ENCODE peak calls at places on chromosomes 2 and 18, in seven cellular contexts. One of them, this sample, is unnamed.

GRCh38 chr18:78080761-78081160 is 831.1 kb downstream of the GALR1 start:
- DNase-seq in choroid plexus epithelial cell: no peak
- DNase-seq in AG10803: no peak
- DNase-seq in left lung: no peak
- DNase-seq in B cell: no peak
- DNase-seq in AG04449: no peak
- DNase-seq in AG04450: no peak
- DNase-seq in this sample: no peak

GRCh38 chr18:12391487-12392136 is 14.6 kb upstream of the AFG3L2 start:
- DNase-seq in choroid plexus epithelial cell: peak
- DNase-seq in AG10803: peak
- DNase-seq in left lung: no peak
- DNase-seq in B cell: peak
- DNase-seq in AG04449: no peak
- DNase-seq in AG04450: peak
- DNase-seq in this sample: peak

GRCh38 chr2:75516378-75517122 is 44.2 kb downstream of the EVA1A start:
- DNase-seq in choroid plexus epithelial cell: no peak
- DNase-seq in AG10803: no peak
- DNase-seq in left lung: no peak
- DNase-seq in B cell: no peak
- DNase-seq in AG04449: no peak
- DNase-seq in AG04450: no peak
- DNase-seq in this sample: no peak

GRCh38 chr18:6406075-6406909 is 8.4 kb downstream of the L3MBTL4 start:
- DNase-seq in choroid plexus epithelial cell: peak
- DNase-seq in AG10803: peak
- DNase-seq in left lung: no peak
- DNase-seq in B cell: no peak
- DNase-seq in AG04449: no peak
- DNase-seq in AG04450: no peak
- DNase-seq in this sample: no peak

GRCh38 chr2:119174216-119174992 is 15.9 kb upstream of the C1QL2 start:
- DNase-seq in choroid plexus epithelial cell: peak
- DNase-seq in AG10803: peak
- DNase-seq in left lung: no peak
- DNase-seq in B cell: no peak
- DNase-seq in AG04449: no peak
- DNase-seq in AG04450: no peak
- DNase-seq in this sample: no peak

GRCh38 chr2:102514061-102514785 is 41.2 kb downstream of the SLC9A4 start:
- DNase-seq in choroid plexus epithelial cell: peak
- DNase-seq in AG10803: peak
- DNase-seq in left lung: no peak
- DNase-seq in B cell: no peak
- DNase-seq in AG04449: peak
- DNase-seq in AG04450: peak
- DNase-seq in this sample: peak

GRCh38 chr18:79490593-79491551 is 95.1 kb downstream of the NFATC1 start:
- DNase-seq in choroid plexus epithelial cell: no peak
- DNase-seq in AG10803: no peak
- DNase-seq in left lung: peak
- DNase-seq in B cell: no peak
- DNase-seq in AG04449: no peak
- DNase-seq in AG04450: no peak
- DNase-seq in this sample: no peak

GRCh38 chr2:31440764-31441163 is 26.2 kb upstream of the XDH start:
- DNase-seq in choroid plexus epithelial cell: no peak
- DNase-seq in AG10803: peak
- DNase-seq in left lung: no peak
- DNase-seq in B cell: no peak
- DNase-seq in AG04449: peak
- DNase-seq in AG04450: peak
- DNase-seq in this sample: peak

GRCh38 chr2:130310881-130311280 is 31.8 kb upstream of the IMP4 start:
- DNase-seq in choroid plexus epithelial cell: no peak
- DNase-seq in AG10803: no peak
- DNase-seq in left lung: no peak
- DNase-seq in B cell: no peak
- DNase-seq in AG04449: no peak
- DNase-seq in AG04450: no peak
- DNase-seq in this sample: no peak

GRCh38 chr2:19682493-19682892 is 219.3 kb downstream of the TTC32 start:
- DNase-seq in choroid plexus epithelial cell: no peak
- DNase-seq in AG10803: no peak
- DNase-seq in left lung: no peak
- DNase-seq in B cell: no peak
- DNase-seq in AG04449: no peak
- DNase-seq in AG04450: no peak
- DNase-seq in this sample: no peak

GRCh38 chr2:72713857-72714256 is 112.0 kb downstream of the EXOC6B start:
- DNase-seq in choroid plexus epithelial cell: no peak
- DNase-seq in AG10803: no peak
- DNase-seq in left lung: no peak
- DNase-seq in B cell: no peak
- DNase-seq in AG04449: no peak
- DNase-seq in AG04450: no peak
- DNase-seq in this sample: no peak

GRCh38 chr18:35982404-35983114 is 10.1 kb downstream of the RMP24 start:
- DNase-seq in choroid plexus epithelial cell: peak
- DNase-seq in AG10803: peak
- DNase-seq in left lung: no peak
- DNase-seq in B cell: no peak
- DNase-seq in AG04449: peak
- DNase-seq in AG04450: peak
- DNase-seq in this sample: no peak

GRCh38 chr18:79629606-79630005 is 50.0 kb upstream of the CTDP1 start:
- DNase-seq in choroid plexus epithelial cell: no peak
- DNase-seq in AG10803: no peak
- DNase-seq in left lung: no peak
- DNase-seq in B cell: no peak
- DNase-seq in AG04449: no peak
- DNase-seq in AG04450: no peak
- DNase-seq in this sample: no peak

GRCh38 chr2:157831573-157832315 is 44.4 kb downstream of the ACVR1 start:
- DNase-seq in choroid plexus epithelial cell: peak
- DNase-seq in AG10803: no peak
- DNase-seq in left lung: no peak
- DNase-seq in B cell: no peak
- DNase-seq in AG04449: no peak
- DNase-seq in AG04450: no peak
- DNase-seq in this sample: no peak

GRCh38 chr2:2577366-2577765 is 246.3 kb upstream of the MYT1L start:
- DNase-seq in choroid plexus epithelial cell: no peak
- DNase-seq in AG10803: no peak
- DNase-seq in left lung: no peak
- DNase-seq in B cell: no peak
- DNase-seq in AG04449: no peak
- DNase-seq in AG04450: no peak
- DNase-seq in this sample: no peak

GRCh38 chr2:212428685-212429480 is 109.7 kb downstream of the ERBB4 start:
- DNase-seq in choroid plexus epithelial cell: no peak
- DNase-seq in AG10803: no peak
- DNase-seq in left lung: no peak
- DNase-seq in B cell: no peak
- DNase-seq in AG04449: no peak
- DNase-seq in AG04450: no peak
- DNase-seq in this sample: no peak

GRCh38 chr18:48949051-48949605 is 1.6 kb downstream of the SMAD7 start:
- DNase-seq in choroid plexus epithelial cell: no peak
- DNase-seq in AG10803: no peak
- DNase-seq in left lung: no peak
- DNase-seq in B cell: peak
- DNase-seq in AG04449: no peak
- DNase-seq in AG04450: no peak
- DNase-seq in this sample: no peak

GRCh38 chr2:98457045-98457696 is 12.5 kb downstream of the INPP4A start:
- DNase-seq in choroid plexus epithelial cell: peak
- DNase-seq in AG10803: peak
- DNase-seq in left lung: no peak
- DNase-seq in B cell: no peak
- DNase-seq in AG04449: peak
- DNase-seq in AG04450: peak
- DNase-seq in this sample: peak

GRCh38 chr2:75424936-75425619 is 135.7 kb downstream of the EVA1A start:
- DNase-seq in choroid plexus epithelial cell: no peak
- DNase-seq in AG10803: peak
- DNase-seq in left lung: no peak
- DNase-seq in B cell: no peak
- DNase-seq in AG04449: no peak
- DNase-seq in AG04450: no peak
- DNase-seq in this sample: no peak

GRCh38 chr2:109470121-109470921 is 143.4 kb downstream of the SEPTIN10 start:
- DNase-seq in choroid plexus epithelial cell: peak
- DNase-seq in AG10803: peak
- DNase-seq in left lung: no peak
- DNase-seq in B cell: no peak
- DNase-seq in AG04449: no peak
- DNase-seq in AG04450: no peak
- DNase-seq in this sample: no peak

GRCh38 chr2:69567157-69567908 is 76.2 kb downstream of the AAK1 start:
- DNase-seq in choroid plexus epithelial cell: peak
- DNase-seq in AG10803: peak
- DNase-seq in left lung: no peak
- DNase-seq in B cell: no peak
- DNase-seq in AG04449: peak
- DNase-seq in AG04450: no peak
- DNase-seq in this sample: no peak

GRCh38 chr2:9465170-9465569 is 9.2 kb upstream of the IAH1 start:
- DNase-seq in choroid plexus epithelial cell: no peak
- DNase-seq in AG10803: no peak
- DNase-seq in left lung: no peak
- DNase-seq in B cell: no peak
- DNase-seq in AG04449: no peak
- DNase-seq in AG04450: no peak
- DNase-seq in this sample: no peak

GRCh38 chr2:111618953-111619902 is 264.8 kb downstream of the ANAPC1 start:
- DNase-seq in choroid plexus epithelial cell: peak
- DNase-seq in AG10803: peak
- DNase-seq in left lung: no peak
- DNase-seq in B cell: no peak
- DNase-seq in AG04449: no peak
- DNase-seq in AG04450: no peak
- DNase-seq in this sample: no peak
- TF ChIP-seq CTCF in choroid plexus epithelial cell: peak
- TF ChIP-seq CTCF in AG10803: no peak
- TF ChIP-seq CTCF in left lung: no peak
- TF ChIP-seq CTCF in B cell: no peak
- TF ChIP-seq CTCF in AG04449: no peak
- TF ChIP-seq CTCF in AG04450: no peak
- TF ChIP-seq CTCF in this sample: no peak

DNA sequence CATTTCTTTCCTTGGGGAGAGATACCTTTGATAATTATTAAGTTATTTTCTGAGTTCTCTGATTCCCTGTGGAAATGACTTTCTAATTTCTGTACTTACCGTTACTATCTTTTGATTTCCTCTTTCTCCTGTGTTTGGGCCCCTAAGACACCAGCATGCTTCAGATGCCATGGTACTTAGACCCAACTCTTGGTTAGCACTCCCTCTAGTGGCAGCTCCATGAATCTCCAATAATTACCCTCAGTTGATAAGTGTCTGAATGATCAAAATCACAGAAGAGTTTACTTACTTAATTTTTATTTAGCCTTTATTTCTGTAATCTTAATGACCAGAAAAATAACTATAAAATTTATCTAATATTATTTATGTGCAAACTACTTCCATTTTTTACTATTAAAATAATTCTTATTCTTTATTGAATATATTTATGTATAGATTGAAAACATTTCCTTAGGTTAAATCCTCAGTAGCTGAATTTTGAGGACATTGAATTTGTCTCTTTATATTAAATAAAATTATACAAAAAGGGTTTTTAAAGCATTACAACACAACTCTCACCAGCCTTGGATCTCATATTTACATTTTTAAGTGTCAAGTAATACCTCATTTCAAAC is 300.4 kb downstream of the KCNS3 start:
- DNase-seq in choroid plexus epithelial cell: peak
- DNase-seq in AG10803: peak
- DNase-seq in left lung: no peak
- DNase-seq in B cell: no peak
- DNase-seq in AG04449: no peak
- DNase-seq in AG04450: peak
- DNase-seq in this sample: peak
- TF ChIP-seq CTCF in choroid plexus epithelial cell: peak
- TF ChIP-seq CTCF in AG10803: peak
- TF ChIP-seq CTCF in left lung: peak
- TF ChIP-seq CTCF in B cell: peak
- TF ChIP-seq CTCF in AG04449: peak
- TF ChIP-seq CTCF in AG04450: peak
- TF ChIP-seq CTCF in this sample: peak

DNA sequence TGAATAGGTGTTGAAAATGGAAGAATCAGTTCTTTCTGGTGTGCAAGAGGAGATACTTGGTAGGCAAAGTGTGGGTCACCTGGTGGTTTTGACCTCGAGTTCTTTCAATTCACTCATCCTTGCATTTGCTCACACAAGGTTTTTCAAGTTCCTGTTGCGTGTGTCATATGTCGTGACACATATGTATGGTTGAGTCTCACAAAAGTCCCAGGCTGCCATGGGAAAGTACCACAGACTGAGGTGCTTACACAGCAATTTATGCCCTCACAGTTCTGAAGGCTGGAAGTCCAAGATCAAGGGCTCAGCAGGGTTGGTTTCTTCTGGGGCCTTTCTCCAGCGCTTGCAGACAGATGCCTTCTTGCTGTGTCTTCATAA is 64.4 kb downstream of the NCK2 start:
- DNase-seq in choroid plexus epithelial cell: no peak
- DNase-seq in AG10803: no peak
- DNase-seq in left lung: no peak
- DNase-seq in B cell: no peak
- DNase-seq in AG04449: no peak
- DNase-seq in AG04450: no peak
- DNase-seq in this sample: no peak
- TF ChIP-seq CTCF in choroid plexus epithelial cell: no peak
- TF ChIP-seq CTCF in AG10803: no peak
- TF ChIP-seq CTCF in left lung: no peak
- TF ChIP-seq CTCF in B cell: no peak
- TF ChIP-seq CTCF in AG04449: no peak
- TF ChIP-seq CTCF in AG04450: no peak
- TF ChIP-seq CTCF in this sample: no peak

DNA sequence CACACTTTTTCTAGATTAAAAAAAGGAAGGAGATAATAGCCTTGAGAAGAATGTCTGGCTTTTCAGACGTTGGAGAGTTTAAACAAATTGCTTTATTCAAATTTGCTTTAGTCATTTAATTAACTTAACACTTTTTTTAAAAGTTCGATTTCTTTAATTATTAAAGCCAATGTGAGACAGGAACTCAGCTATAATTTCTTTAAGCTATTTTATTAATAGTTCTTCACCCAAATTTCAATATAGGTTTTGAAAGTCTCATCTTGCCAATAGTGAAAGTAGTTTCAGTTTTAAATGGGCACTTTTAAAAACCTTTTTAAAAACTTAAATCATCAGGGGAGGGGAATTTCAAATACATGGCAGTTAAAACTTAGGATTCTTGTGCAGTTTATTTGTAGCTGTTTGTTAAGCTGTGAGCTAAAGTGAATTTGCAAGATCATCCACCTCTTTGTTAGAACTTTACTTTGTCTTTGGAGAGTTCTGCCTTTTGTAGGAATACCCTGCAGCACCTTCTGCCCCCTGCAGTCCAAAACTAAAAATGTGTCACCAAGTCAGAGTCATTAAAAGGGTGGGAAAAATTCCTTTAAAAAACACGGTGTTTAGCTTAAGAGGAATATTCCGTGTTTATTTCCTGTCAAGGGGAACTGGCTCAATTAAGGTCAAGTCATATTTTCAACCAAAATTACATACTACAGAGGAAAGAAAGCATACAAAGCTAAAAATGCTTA is 4.6 kb downstream of the TGIF1 start:
- DNase-seq in choroid plexus epithelial cell: peak
- DNase-seq in AG10803: peak
- DNase-seq in left lung: no peak
- DNase-seq in B cell: peak
- DNase-seq in AG04449: no peak
- DNase-seq in AG04450: no peak
- DNase-seq in this sample: no peak
- TF ChIP-seq CTCF in choroid plexus epithelial cell: peak
- TF ChIP-seq CTCF in AG10803: peak
- TF ChIP-seq CTCF in left lung: peak
- TF ChIP-seq CTCF in B cell: peak
- TF ChIP-seq CTCF in AG04449: peak
- TF ChIP-seq CTCF in AG04450: peak
- TF ChIP-seq CTCF in this sample: peak